ENCODE peak calls at places on chromosome 14, in eight cellular contexts. K is NCI-H510A treated with DMSO at 0.1 percent for 48 hours; V is activated CD4-positive, alpha-beta T cell treated with anti-CD3 and anti-CD28 coated beads for 48 hours; J is stimulated activated CD4-positive, alpha-beta T cell treated with anti-CD3 and anti-CD28 coated beads, Interleukin-12 subunit alpha, Interleukin-12 subunit beta, amount 100 ng/mL, for 24 hours; I is glomerular endothelial cell; Q is neural crest cell; L is GM13976; X is posterior cingulate gyrus. A is an unnamed sample.

GRCh38 chr14:64752909-64753308 is 48.7 kb downstream of the PLEKHG3 start:
- DNase-seq in K (no peak), V (no peak), J (no peak), I (no peak), Q (no peak), L (no peak), X (no peak), A (no peak)

GRCh38 chr14:28406181-28406580 is 360.4 kb upstream of the FOXG1 start:
- DNase-seq in K (no peak), V (no peak), J (no peak), I (no peak), Q (no peak), L (no peak), X (no peak), A (no peak)

GRCh38 chr14:91375748-91376452 is 41.7 kb downstream of the CCDC88C start:
- DNase-seq in K (peak), V (no peak), J (no peak), I (no peak), Q (no peak), L (no peak), X (no peak), A (no peak)

GRCh38 chr14:105200074-105200473 is 19.0 kb upstream of the NUDT14 start:
- DNase-seq in K (no peak), V (no peak), J (no peak), I (no peak), Q (no peak), L (no peak), X (no peak), A (peak)

GRCh38 chr14:100215330-100215885 is 23.5 kb upstream of the YY1 start:
- DNase-seq in K (no peak), V (no peak), J (no peak), I (no peak), Q (no peak), L (no peak), X (no peak), A (no peak)

GRCh38 chr14:51855234-51855633 is 5.2 kb upstream of the GNG2 start:
- DNase-seq in K (no peak), V (no peak), J (no peak), I (no peak), Q (no peak), L (no peak), X (no peak), A (no peak)

GRCh38 chr14:68651652-68652432 is 141.0 kb downstream of the ZFP36L1 start:
- DNase-seq in K (no peak), V (no peak), J (no peak), I (no peak), Q (no peak), L (no peak), X (no peak), A (no peak)

GRCh38 chr14:93688239-93688666 is 100.0 kb downstream of the PRIMA1 start:
- DNase-seq in K (no peak), V (no peak), J (no peak), I (no peak), Q (no peak), L (no peak), X (no peak), A (peak)

GRCh38 chr14:77301103-77301502 is 19.6 kb downstream of the POMT2 start:
- DNase-seq in K (peak), V (peak), J (peak), I (peak), Q (peak), L (peak), X (peak), A (peak)

GRCh38 chr14:22416193-22416592 is 172.8 kb downstream of the DAD1 start:
- DNase-seq in K (no peak), V (no peak), J (no peak), I (no peak), Q (no peak), L (no peak), X (no peak), A (no peak)

GRCh38 chr14:97874394-97874793 is 1077.2 kb downstream of the VRK1 start:
- DNase-seq in K (no peak), V (no peak), J (no peak), I (no peak), Q (no peak), L (no peak), X (no peak), A (no peak)

GRCh38 chr14:64193821-64194220 is 100.3 kb downstream of the ESR2 start:
- DNase-seq in K (no peak), V (no peak), J (no peak), I (no peak), Q (no peak), L (no peak), X (no peak), A (no peak)

GRCh38 chr14:104900639-104901512 is 23.8 kb upstream of the PLD4 start:
- DNase-seq in K (no peak), V (no peak), J (no peak), I (no peak), Q (no peak), L (no peak), X (no peak), A (no peak)

GRCh38 chr14:60302663-60303062 is 53.6 kb downstream of the PPM1A start:
- DNase-seq in K (no peak), V (no peak), J (no peak), I (no peak), Q (no peak), L (no peak), X (no peak), A (no peak)

GRCh38 chr14:64646103-64646502 is 58.1 kb upstream of the PLEKHG3 start:
- DNase-seq in K (no peak), V (no peak), J (no peak), I (no peak), Q (no peak), L (no peak), X (no peak), A (no peak)

GRCh38 chr14:35847636-35848035 is 21.5 kb downstream of the BRMS1L start:
- DNase-seq in K (peak), V (no peak), J (no peak), I (no peak), Q (no peak), L (no peak), X (no peak), A (no peak)

GRCh38 chr14:33657478-33657877 is 293.4 kb downstream of the EGLN3 start:
- DNase-seq in K (no peak), V (no peak), J (no peak), I (no peak), Q (no peak), L (no peak), X (no peak), A (no peak)

GRCh38 chr14:81169711-81170103 is 51.1 kb downstream of the GTF2A1 start:
- DNase-seq in K (peak), V (peak), J (no peak), I (no peak), Q (no peak), L (peak), X (peak), A (no peak)

GRCh38 chr14:76810953-76811400 is 1.7 kb downstream of the ANGEL1 start:
- DNase-seq in K (peak), V (peak), J (no peak), I (no peak), Q (no peak), L (peak), X (no peak), A (peak)

GRCh38 chr14:55374771-55375170 is 36.9 kb downstream of the ATG14 start:
- DNase-seq in K (no peak), V (no peak), J (no peak), I (no peak), Q (no peak), L (no peak), X (no peak), A (no peak)

GRCh38 chr14:37870170-37870569 is 274.7 kb downstream of the TTC6 start:
- DNase-seq in K (no peak), V (no peak), J (no peak), I (no peak), Q (no peak), L (no peak), X (no peak), A (no peak)

GRCh38 chr14:80390911-80391310 is 179.6 kb upstream of the DIO2 start:
- DNase-seq in K (no peak), V (no peak), J (no peak), I (no peak), Q (no peak), L (no peak), X (no peak), A (peak)

GRCh38 chr14:88009486-88009885 is 4.6 kb downstream of the GPR65 start:
- DNase-seq in K (no peak), V (no peak), J (no peak), I (no peak), Q (no peak), L (no peak), X (no peak), A (no peak)

GRCh38 chr14:66507722-66508546 is at the start of gene GPHN:
- DNase-seq in K (peak), V (peak), J (peak), I (peak), Q (peak), L (peak), X (peak), A (peak)

GRCh38 chr14:91352101-91352500 is 65.5 kb downstream of the CCDC88C start:
- DNase-seq in K (peak), V (no peak), J (no peak), I (no peak), Q (no peak), L (no peak), X (no peak), A (no peak)

GRCh38 chr14:49955013-49955412 is 62.1 kb downstream of the ARF6 start:
- DNase-seq in K (no peak), V (no peak), J (no peak), I (no peak), Q (no peak), L (no peak), X (no peak), A (no peak)

GRCh38 chr14:60482743-60483142 is 3.1 kb downstream of the C14orf39 start:
- DNase-seq in K (no peak), V (no peak), J (no peak), I (no peak), Q (no peak), L (no peak), X (no peak), A (no peak)

GRCh38 chr14:96824283-96824682 is 27.1 kb downstream of the VRK1 start:
- DNase-seq in K (no peak), V (no peak), J (no peak), I (no peak), Q (no peak), L (no peak), X (no peak), A (no peak)

GRCh38 chr14:90675399-90675798 is 140.8 kb downstream of the TTC7B start:
- DNase-seq in K (no peak), V (no peak), J (no peak), I (no peak), Q (no peak), L (no peak), X (no peak), A (no peak)

GRCh38 chr14:56129941-56130340 is 11.7 kb downstream of the PELI2 start:
- DNase-seq in K (no peak), V (no peak), J (no peak), I (no peak), Q (no peak), L (no peak), X (no peak), A (no peak)

GRCh38 chr14:22394616-22395015 is 194.4 kb downstream of the DAD1 start:
- DNase-seq in K (no peak), V (no peak), J (no peak), I (no peak), Q (no peak), L (no peak), X (no peak), A (no peak)

GRCh38 chr14:25882899-25883298 is 714.9 kb downstream of the NOVA1 start:
- DNase-seq in K (no peak), V (no peak), J (no peak), I (no peak), Q (no peak), L (no peak), X (no peak), A (no peak)

GRCh38 chr14:22836301-22837058 is at the start of gene MMP14:
- DNase-seq in K (no peak), V (no peak), J (no peak), I (no peak), Q (peak), L (no peak), X (no peak), A (peak)

GRCh38 chr14:30385925-30386324 is 173.0 kb upstream of the G2E3 start:
- DNase-seq in K (no peak), V (no peak), J (no peak), I (no peak), Q (no peak), L (no peak), X (no peak), A (no peak)

GRCh38 chr14:50225067-50225973 is 6.1 kb downstream of the SOS2 start:
- DNase-seq in K (no peak), V (no peak), J (no peak), I (no peak), Q (no peak), L (no peak), X (no peak), A (no peak)